ENCODE peak calls at places on chromosomes 2 and 18, in four cellular contexts. R is A549, N is HepG2, H is K562. F is an unnamed sample.

GRCh38 chr2:28047698-28048097 is 157.2 kb downstream of the BABAM2 start:
- DNase-seq in R (no peak), N (no peak), H (no peak), F (no peak)

GRCh38 chr2:173862612-173863217 is 102.5 kb downstream of the SP3 start:
- DNase-seq in R (no peak), N (no peak), H (no peak), F (no peak)

GRCh38 chr2:239465017-239466001 is 64.5 kb upstream of the HDAC4 start:
- DNase-seq in R (peak), N (no peak), H (no peak), F (no peak)

GRCh38 chr18:78192044-78192443 is 787.6 kb upstream of the SALL3 start:
- DNase-seq in R (no peak), N (no peak), H (no peak), F (no peak)

GRCh38 chr2:85850451-85850850 is 38.3 kb downstream of the ST3GAL5 start:
- DNase-seq in R (no peak), N (no peak), H (no peak), F (no peak)

GRCh38 chr2:74982581-74982980 is 24.1 kb downstream of the POLE4 start:
- DNase-seq in R (no peak), N (peak), H (peak), F (no peak)

GRCh38 chr2:120269076-120269744 is 16.6 kb downstream of the RALB start:
- DNase-seq in R (no peak), N (no peak), H (no peak), F (no peak)

GRCh38 chr2:122136071-122136470 is 380.6 kb downstream of the TSN start:
- DNase-seq in R (peak), N (peak), H (peak), F (no peak)

GRCh38 chr2:112153501-112153900 is 15.3 kb downstream of the FBLN7 start:
- DNase-seq in R (no peak), N (no peak), H (no peak), F (no peak)

GRCh38 chr2:112153179-112153490 is 14.9 kb downstream of the FBLN7 start:
- DNase-seq in R (no peak), N (no peak), H (no peak), F (no peak)

GRCh38 chr2:112151701-112152440 is 13.7 kb downstream of the FBLN7 start:
- DNase-seq in R (no peak), N (no peak), H (no peak), F (no peak)

GRCh38 chr2:112151275-112151674 is 13.1 kb downstream of the FBLN7 start:
- DNase-seq in R (no peak), N (no peak), H (no peak), F (no peak)

DNA sequence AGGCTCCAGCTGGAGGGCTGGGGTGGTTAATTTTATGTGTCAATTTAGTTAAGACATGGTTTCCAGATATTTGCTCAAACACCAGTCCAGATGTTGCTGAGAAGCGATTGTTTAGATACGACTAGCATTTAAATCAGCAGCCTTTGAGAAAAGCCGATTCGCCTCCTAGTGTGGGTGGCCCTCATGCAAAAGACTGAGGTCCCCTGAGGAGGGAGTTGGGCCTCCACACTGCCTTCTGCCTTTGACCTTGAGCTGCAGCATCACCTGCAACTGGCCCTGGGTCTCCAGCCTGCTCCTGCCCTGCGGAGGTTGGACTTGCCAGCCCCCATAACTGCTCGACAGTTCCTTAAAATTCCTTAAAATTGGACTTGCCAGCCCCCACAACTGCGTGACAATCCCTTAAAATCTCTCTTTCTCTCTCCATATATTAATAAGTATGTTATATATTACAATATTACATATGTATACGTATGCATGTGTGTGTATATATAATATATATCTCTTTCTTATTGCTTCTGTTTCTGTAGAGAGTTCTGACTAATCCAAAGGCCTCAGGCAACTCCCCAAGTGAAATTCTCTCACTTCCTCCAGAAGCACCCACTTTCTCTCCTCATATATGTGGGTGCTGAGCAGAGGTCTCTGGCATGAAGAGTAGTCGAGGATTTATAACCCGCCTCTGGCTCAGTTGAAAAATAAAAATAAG is 14.4 kb downstream of the FBLN7 start:
- DNase-seq in R (no peak), N (no peak), H (no peak), F (no peak)
- TF ChIP-seq JUN in R (no peak), N (no peak), H (no peak), F (no peak)

GRCh38 chr18:27428716-27429475 is 243.8 kb upstream of the CHST9 start:
- DNase-seq in R (no peak), N (no peak), H (no peak), F (no peak)
- TF ChIP-seq MYC in R (no peak), N (no peak), H (no peak), F (no peak)

GRCh38 chr18:23824235-23824634 is 135.0 kb downstream of the LAMA3 start:
- DNase-seq in R (no peak), N (no peak), H (no peak), F (no peak)
- TF ChIP-seq CTCF in R (no peak), N (peak), H (no peak), F (no peak)

GRCh38 chr2:62654423-62654791 is 51.1 kb upstream of the EHBP1 start:
- DNase-seq in R (no peak), N (no peak), H (no peak), F (no peak)
- TF ChIP-seq JUN in R (no peak), N (no peak), H (no peak), F (no peak)

DNA sequence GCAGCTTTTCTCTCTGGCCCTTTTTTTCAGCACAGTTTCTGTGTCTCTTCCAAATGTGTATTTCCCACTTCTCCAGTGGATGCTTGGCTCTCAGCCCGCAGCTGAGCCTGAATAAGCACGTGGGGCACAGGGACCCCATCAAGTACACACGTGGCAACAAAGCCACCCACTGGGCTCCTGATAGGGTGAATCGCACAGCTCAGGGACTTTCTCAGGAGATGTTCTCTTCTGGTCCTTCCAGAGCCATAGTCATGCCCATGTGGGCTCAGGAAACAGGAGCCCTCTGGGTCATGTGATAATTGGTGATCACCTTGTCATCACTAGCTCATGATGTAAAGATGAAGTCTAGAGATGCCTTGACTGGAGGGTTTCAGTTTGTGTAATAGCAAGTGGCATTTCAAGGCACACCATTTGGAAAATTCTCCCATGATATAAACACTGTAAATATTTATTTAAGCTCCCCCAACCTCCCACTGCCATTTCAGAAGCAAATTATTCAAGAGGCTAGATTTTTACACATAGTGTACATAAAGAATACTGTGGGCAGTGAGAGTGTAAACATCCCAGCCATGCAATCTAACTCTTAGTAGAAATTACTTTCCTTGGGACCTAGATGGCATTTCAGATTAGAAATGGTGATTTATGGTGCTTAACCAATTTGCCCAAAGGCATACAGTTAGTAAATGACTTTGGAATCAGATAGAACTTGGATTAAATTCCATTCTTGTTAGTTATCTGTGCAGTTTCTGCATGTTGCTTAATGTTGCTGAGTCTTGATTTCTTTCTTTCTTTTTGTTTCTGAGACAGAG is 597.5 kb downstream of the SLC4A3 start:
- DNase-seq in R (no peak), N (no peak), H (no peak), F (no peak)
- TF ChIP-seq MYC in R (no peak), N (no peak), H (no peak), F (no peak)

GRCh38 chr2:65788556-65788955 is 356.2 kb upstream of the SPRED2 start:
- DNase-seq in R (no peak), N (no peak), H (peak), F (no peak)

GRCh38 chr2:65789923-65790675 is 357.7 kb upstream of the SPRED2 start:
- DNase-seq in R (no peak), N (no peak), H (no peak), F (no peak)

GRCh38 chr2:65786765-65787164 is 354.4 kb upstream of the SPRED2 start:
- DNase-seq in R (no peak), N (no peak), H (no peak), F (no peak)

GRCh38 chr2:65794994-65795393 is 362.6 kb upstream of the SPRED2 start:
- DNase-seq in R (no peak), N (no peak), H (no peak), F (no peak)

DNA sequence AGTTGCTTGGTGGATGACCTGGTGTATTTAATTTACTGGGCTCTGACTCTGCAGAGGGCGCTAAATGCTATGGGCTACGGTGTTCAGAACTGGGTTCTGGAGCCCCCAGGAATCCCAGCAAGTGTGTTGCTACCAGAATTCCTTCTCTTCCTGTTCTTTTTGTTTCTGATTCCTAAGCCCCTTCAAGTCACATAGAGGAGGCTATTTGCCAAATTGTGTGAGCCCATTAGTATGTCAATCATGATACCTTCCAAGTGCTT is 358.2 kb upstream of the SPRED2 start:
- DNase-seq in R (no peak), N (no peak), H (no peak), F (no peak)
- TF ChIP-seq CTCF in R (no peak), N (no peak), H (no peak), F (no peak)

GRCh38 chr2:216083464-216084279 is 2.0 kb downstream of the TMEM169 start:
- DNase-seq in R (no peak), N (peak), H (peak), F (no peak)
- TF ChIP-seq JUN in R (no peak), N (no peak), H (no peak), F (no peak)

DNA sequence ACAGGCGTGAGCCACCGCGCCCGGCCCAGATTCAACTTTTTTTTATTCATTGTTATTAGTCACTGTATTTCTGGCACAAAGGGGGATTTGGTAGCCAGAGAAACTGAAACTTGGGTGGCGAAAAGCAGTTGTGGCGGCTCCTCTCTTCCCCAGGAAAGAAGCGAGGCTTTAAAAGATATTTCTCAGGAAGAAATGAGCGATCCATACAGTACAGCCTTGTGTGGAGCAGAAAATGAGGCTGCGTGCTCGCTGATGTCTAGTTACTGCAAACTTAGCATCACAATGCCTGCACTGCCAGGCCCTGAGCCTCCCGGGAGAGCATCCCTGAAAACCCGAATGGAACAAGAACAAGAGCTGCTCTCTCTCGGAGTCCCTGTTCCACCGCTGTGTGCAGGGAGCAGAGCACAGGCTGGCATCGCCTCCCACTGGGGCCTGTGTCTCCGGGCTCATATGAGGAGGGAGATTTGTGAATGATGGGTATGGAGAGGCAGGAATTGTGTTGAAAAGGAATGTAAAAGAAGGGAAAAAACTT is 234.0 kb downstream of the ZNF516 start:
- DNase-seq in R (no peak), N (no peak), H (no peak), F (no peak)
- TF ChIP-seq MYC in R (no peak), N (no peak), H (no peak), F (no peak)

F was measured in endothelial cell of umbilical vein.